ENCODE peak calls at places on chromosome 18, in five cellular contexts. Z is progenitor cell of endocrine pancreas; G is adipocyte; W is GM20000; R is effector memory CD4-positive, alpha-beta T cell. K is an unnamed sample.
A peak's percentile ranks its signal among the peaks of the same experiment; 100 is the strongest.

GRCh38 chr18:12943200-12943599 is 4.6 kb upstream of the SEH1L start:
- DNase-seq in Z (no peak), G (no peak), W (no peak), R (no peak), K (no peak)

GRCh38 chr18:62324917-62325805 is at the start of gene TNFRSF11A:
- DNase-seq in Z (peak; percentile 51), G (peak; percentile 33), W (peak; percentile 94), R (peak; percentile 26), K (peak; percentile 86)

GRCh38 chr18:63844254-63844653 is 43.3 kb upstream of the SERPINB2 start:
- DNase-seq in Z (no peak), G (peak; percentile 85), W (peak; percentile 15), R (no peak), K (peak; percentile 44)

GRCh38 chr18:35089382-35089781 is 48.2 kb downstream of the MAPRE2 start:
- DNase-seq in Z (no peak), G (no peak), W (no peak), R (no peak), K (no peak)

GRCh38 chr18:21571763-21572162 is 28.7 kb downstream of the ESCO1 start:
- DNase-seq in Z (no peak), G (peak; percentile 33), W (no peak), R (no peak), K (no peak)

GRCh38 chr18:62048279-62048678 is 138.6 kb downstream of the PIGN start:
- DNase-seq in Z (no peak), G (no peak), W (no peak), R (no peak), K (no peak)

GRCh38 chr18:58669731-58670379 is 1.4 kb upstream of the MALT1 start:
- DNase-seq in Z (no peak), G (peak; percentile 21), W (no peak), R (no peak), K (no peak)

GRCh38 chr18:13259701-13260100 is 41.1 kb downstream of the LDLRAD4 start:
- DNase-seq in Z (no peak), G (no peak), W (no peak), R (no peak), K (no peak)

GRCh38 chr18:67243799-67244587 is 272.5 kb downstream of the DSEL start:
- DNase-seq in Z (no peak), G (peak; percentile 37), W (no peak), R (no peak), K (no peak)

GRCh38 chr18:59907172-59907571 is 7.4 kb downstream of the PMAIP1 start:
- DNase-seq in Z (no peak), G (peak; percentile 14), W (no peak), R (no peak), K (no peak)

GRCh38 chr18:79466591-79466990 is 70.9 kb downstream of the NFATC1 start:
- DNase-seq in Z (no peak), G (no peak), W (peak; percentile 78), R (no peak), K (no peak)

GRCh38 chr18:2970762-2971659 is 41.9 kb downstream of the LPIN2 start:
- DNase-seq in Z (no peak), G (no peak), W (no peak), R (peak; percentile 42), K (no peak)

GRCh38 chr18:73774836-73775509 is 372.7 kb downstream of the FBXO15 start:
- DNase-seq in Z (no peak), G (no peak), W (no peak), R (no peak), K (peak; percentile 45)

GRCh38 chr18:57447154-57447621 is 12.0 kb downstream of the ONECUT2 start:
- DNase-seq in Z (peak; percentile 84), G (peak; percentile 29), W (peak; percentile 45), R (no peak), K (peak; percentile 92)

GRCh38 chr18:34773961-34774754 is 64.1 kb downstream of the DTNA start:
- DNase-seq in Z (no peak), G (peak; percentile 47), W (no peak), R (no peak), K (no peak)

GRCh38 chr18:76385681-76385975 is 109.4 kb downstream of the ZNF516 start:
- DNase-seq in Z (no peak), G (no peak), W (no peak), R (no peak), K (no peak)

GRCh38 chr18:76394780-76395476 is 100.1 kb downstream of the ZNF516 start:
- DNase-seq in Z (no peak), G (peak; percentile 18), W (no peak), R (no peak), K (no peak)

GRCh38 chr18:48160622-48161021 is 230.2 kb upstream of the SMAD2 start:
- DNase-seq in Z (no peak), G (no peak), W (no peak), R (no peak), K (no peak)

GRCh38 chr18:61869631-61870030 is 23.2 kb downstream of the RNF152 start:
- DNase-seq in Z (no peak), G (peak; percentile 42), W (no peak), R (no peak), K (no peak)

GRCh38 chr18:63869374-63869773 is 18.1 kb upstream of the SERPINB2 start:
- DNase-seq in Z (no peak), G (no peak), W (no peak), R (no peak), K (no peak)

GRCh38 chr18:2823966-2824365 is 22.8 kb upstream of the EMILIN2 start:
- DNase-seq in Z (no peak), G (no peak), W (no peak), R (no peak), K (no peak)

GRCh38 chr18:27005589-27005988 is 140.1 kb upstream of the AQP4 start:
- DNase-seq in Z (no peak), G (no peak), W (peak; percentile 8), R (no peak), K (peak; percentile 51)

GRCh38 chr18:38909972-38910371 is 1344.4 kb upstream of the CELF4 start:
- DNase-seq in Z (no peak), G (no peak), W (no peak), R (no peak), K (no peak)

GRCh38 chr18:68714356-68714706 is 577 bp downstream of the TMX3 start:
- DNase-seq in Z (no peak), G (no peak), W (peak; percentile 32), R (no peak), K (peak; percentile 43)

GRCh38 chr18:26710460-26711096 is 154.9 kb downstream of the AQP4 start:
- DNase-seq in Z (no peak), G (no peak), W (peak; percentile 49), R (no peak), K (no peak)

GRCh38 chr18:48547456-48548403 is 8.9 kb downstream of the CTIF start:
- DNase-seq in Z (no peak), G (peak; percentile 88), W (no peak), R (no peak), K (no peak)

GRCh38 chr18:3758531-3758930 is 308.6 kb downstream of the TGIF1 start:
- DNase-seq in Z (no peak), G (peak; percentile 22), W (no peak), R (no peak), K (no peak)

GRCh38 chr18:36469471-36469870 is 172.0 kb downstream of the FHOD3 start:
- DNase-seq in Z (no peak), G (no peak), W (no peak), R (no peak), K (no peak)

GRCh38 chr18:28359177-28359576 is 182.2 kb upstream of the CDH2 start:
- DNase-seq in Z (no peak), G (no peak), W (no peak), R (no peak), K (no peak)

GRCh38 chr18:6729247-6730091 is at the start of gene ARHGAP28:
- DNase-seq in Z (peak; percentile 84), G (peak; percentile 89), W (peak; percentile 54), R (no peak), K (peak; percentile 96)

GRCh38 chr18:46291149-46291548 is 187.0 kb downstream of the HAUS1 start:
- DNase-seq in Z (no peak), G (no peak), W (no peak), R (no peak), K (no peak)

GRCh38 chr18:41809652-41810051 is 145.4 kb upstream of the PIK3C3 start:
- DNase-seq in Z (no peak), G (no peak), W (no peak), R (no peak), K (no peak)

GRCh38 chr18:36706313-36706881 is 122.4 kb downstream of the TPGS2 start:
- DNase-seq in Z (no peak), G (no peak), W (no peak), R (no peak), K (no peak)

GRCh38 chr18:62852851-62853250 is 137.5 kb downstream of the PHLPP1 start:
- DNase-seq in Z (no peak), G (peak; percentile 17), W (no peak), R (no peak), K (no peak)

GRCh38 chr18:2881490-2882195 is 34.8 kb downstream of the EMILIN2 start:
- DNase-seq in Z (no peak), G (peak; percentile 86), W (no peak), R (no peak), K (no peak)

K was measured in neural progenitor cell.